ENCODE peak calls at places on chromosome 21, in five cellular contexts. I, Z, V, T and S are unnamed samples.

GRCh38 chr21:34129971-34130597 is 56.7 kb downstream of the MRPS6 start:
- DNase-seq in T (no peak), V (no peak), I (no peak), Z (peak; percentile 34), S (no peak)

GRCh38 chr21:37915941-37916794 is at the start of gene KCNJ6:
- DNase-seq in T (peak; percentile 60), Z (peak; percentile 56), I (no peak), V (no peak), S (no peak)

GRCh38 chr21:46431448-46431847 is 27.2 kb upstream of the DIP2A start:
- DNase-seq in I (no peak), V (no peak), T (no peak), Z (no peak), S (no peak)

GRCh38 chr21:42596657-42597056 is 56.8 kb upstream of the PDE9A start:
- DNase-seq in T (no peak), Z (no peak), V (no peak), I (no peak), S (no peak)

GRCh38 chr21:26405071-26405470 is 168.0 kb downstream of the CYYR1 start:
- DNase-seq in I (no peak), T (no peak), V (no peak), Z (peak; percentile 70), S (no peak)

GRCh38 chr21:25855591-25855990 is 120.8 kb downstream of the GABPA start:
- DNase-seq in Z (no peak), T (no peak), I (no peak), V (no peak), S (no peak)

GRCh38 chr21:28758042-28758882 is 234.4 kb downstream of the LTN1 start:
- DNase-seq in V (no peak), I (no peak), Z (no peak), T (no peak), S (no peak)

GRCh38 chr21:37848721-37849490 is 67.4 kb downstream of the KCNJ6 start:
- DNase-seq in T (no peak), I (no peak), V (no peak), Z (no peak), S (no peak)

GRCh38 chr21:42671778-42672593 is 18.6 kb downstream of the PDE9A start:
- DNase-seq in T (no peak), Z (peak; percentile 11), V (no peak), I (no peak), S (no peak)